ENCODE peak calls at places on chromosomes 4 and X, in five cellular contexts. I, F, Z, L and A are unnamed samples.

GRCh38 chrX:74835566-74835965 is 89.7 kb downstream of the NEXMIF start:
- DNase-seq in I (no peak), F (no peak), Z (no peak), L (peak), A (no peak)

GRCh38 chr4:26877946-26878345 is 17.3 kb downstream of the STIM2 start:
- DNase-seq in I (no peak), F (no peak), Z (no peak), L (no peak), A (no peak)

GRCh38 chr4:189600598-189601435 is 339.9 kb upstream of the FRG1 start:
- DNase-seq in I (no peak), F (peak), Z (no peak), L (no peak), A (no peak)

GRCh38 chrX:134548257-134548732 is 88.3 kb downstream of the HPRT1 start:
- DNase-seq in I (no peak), F (peak), Z (no peak), L (no peak), A (no peak)

GRCh38 chr4:147837435-147837834 is 105.5 kb downstream of the ARHGAP10 start:
- DNase-seq in I (no peak), F (no peak), Z (no peak), L (peak), A (no peak)

GRCh38 chr4:56301181-56302076 is 85.9 kb downstream of the AASDH start:
- DNase-seq in I (peak), F (peak), Z (peak), L (peak), A (peak)

GRCh38 chr4:123632646-123633045 is 236.1 kb downstream of the SPRY1 start:
- DNase-seq in I (no peak), F (no peak), Z (no peak), L (no peak), A (no peak)

GRCh38 chrX:141652315-141652714 is 46.2 kb downstream of the SPANXD start:
- DNase-seq in I (no peak), F (no peak), Z (no peak), L (no peak), A (no peak)

GRCh38 chr4:40672528-40673522 is 43.2 kb upstream of the RBM47 start:
- DNase-seq in I (peak), F (no peak), Z (peak), L (peak), A (peak)

GRCh38 chr4:65668201-65669007 is 1.9 kb downstream of the EPHA5 start:
- DNase-seq in I (no peak), F (peak), Z (no peak), L (no peak), A (no peak)

GRCh38 chrX:111254896-111255693 is 15.2 kb downstream of the CAPN6 start:
- DNase-seq in I (no peak), F (no peak), Z (no peak), L (no peak), A (no peak)

DNA sequence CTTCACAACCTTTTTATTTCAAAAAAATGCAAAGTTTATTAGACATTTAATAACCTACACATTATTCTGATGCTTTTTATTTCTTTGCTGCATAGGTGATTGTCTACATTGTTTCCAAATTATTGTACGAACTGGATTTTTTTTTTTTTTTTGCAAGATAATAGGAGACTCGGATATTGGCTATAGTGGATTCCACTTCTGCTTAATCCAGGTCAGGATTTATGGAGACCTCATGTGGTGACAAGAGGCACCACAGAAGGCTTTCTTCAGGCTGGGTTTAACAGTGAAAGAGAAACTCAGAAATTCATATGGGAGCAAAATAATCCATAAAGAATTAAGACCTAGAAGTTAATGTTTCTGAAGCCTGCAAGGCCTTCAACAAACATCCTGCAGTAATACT is 2.4 kb upstream of the SLIT2 start:
- DNase-seq in I (no peak), F (peak), Z (no peak), L (no peak), A (peak)
- H3K9ac ChIP-seq in I (no peak), F (no peak), Z (no peak), L (no peak), A (no peak)

GRCh38 chr4:169668069-169668721 is 47.8 kb downstream of the CLCN3 start:
- DNase-seq in I (no peak), F (no peak), Z (no peak), L (peak), A (no peak)
- TF ChIP-seq REST in I (no peak), F (no peak), Z (no peak), L (no peak), A (no peak)

GRCh38 chr4:83009529-83009928 is 1.1 kb downstream of the LIN54 start:
- DNase-seq in I (no peak), F (no peak), Z (no peak), L (no peak), A (no peak)
- H3K9ac ChIP-seq in I (peak), F (peak), Z (no peak), L (peak), A (peak)

DNA sequence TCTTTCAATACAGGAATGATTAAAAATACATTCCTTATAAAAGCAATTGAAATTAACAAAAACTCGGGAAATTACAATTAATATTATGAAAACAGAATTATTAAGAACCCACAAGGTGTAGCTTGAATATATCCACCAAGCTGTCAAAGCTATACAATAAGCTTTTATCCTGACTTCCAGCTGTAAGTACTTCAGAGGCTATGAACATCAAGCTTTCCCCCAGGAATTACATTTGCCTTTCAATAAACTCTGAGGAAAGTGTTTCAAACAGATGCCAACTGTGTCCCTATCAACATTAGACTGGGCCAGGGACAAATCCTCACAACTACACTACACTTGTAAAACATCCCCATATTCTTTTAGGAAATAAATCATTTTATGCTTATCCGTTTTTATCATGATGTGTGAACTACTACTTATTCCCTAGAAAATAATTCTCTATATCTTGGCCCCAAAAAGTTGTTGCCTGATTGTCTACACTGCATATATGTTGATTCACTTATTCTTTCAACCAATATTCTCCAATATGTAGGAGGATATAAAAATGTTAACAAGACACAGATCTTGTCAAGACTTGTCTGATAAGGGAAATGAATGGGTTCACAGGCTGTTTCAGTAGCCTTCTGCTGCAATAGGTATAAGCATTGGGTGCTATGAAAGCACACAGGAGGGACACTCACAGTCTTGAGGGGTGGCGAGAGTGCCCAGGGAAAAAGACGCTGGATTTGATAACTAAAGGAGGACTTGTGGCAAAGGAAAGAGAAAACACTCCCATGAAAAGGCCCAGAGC is 494.1 kb downstream of the CENPC start:
- DNase-seq in I (no peak), F (no peak), Z (no peak), L (no peak), A (no peak)
- TF ChIP-seq REST in I (no peak), F (no peak), Z (no peak), L (no peak), A (no peak)

DNA sequence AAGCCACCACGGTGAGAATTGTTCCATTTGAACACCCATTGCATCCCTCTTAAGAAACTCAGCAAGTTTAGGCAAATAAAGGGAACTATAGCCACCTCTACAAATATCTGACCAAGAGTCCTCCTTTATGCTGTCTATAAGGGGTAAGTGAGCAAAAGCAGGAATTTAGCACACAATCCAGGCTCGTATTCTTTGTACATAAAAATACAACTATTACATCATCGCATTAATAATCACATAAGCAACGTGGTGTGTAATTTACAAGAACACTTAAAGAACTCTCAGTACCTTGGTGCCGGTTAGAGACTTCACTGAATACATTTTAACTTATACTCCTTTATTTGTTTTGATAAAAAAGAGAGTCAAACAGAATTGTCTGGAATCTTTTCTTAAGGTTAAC is 38.8 kb downstream of the PALLD start:
- DNase-seq in I (no peak), F (no peak), Z (no peak), L (no peak), A (no peak)
- H3K9ac ChIP-seq in I (no peak), F (no peak), Z (no peak), L (no peak), A (peak)

GRCh38 chr4:1958276-1959103 is 50.3 kb downstream of the NELFA start:
- DNase-seq in I (no peak), F (no peak), Z (no peak), L (no peak), A (no peak)

GRCh38 chr4:1959104-1959384 is 49.7 kb downstream of the NELFA start:
- DNase-seq in I (no peak), F (no peak), Z (no peak), L (no peak), A (no peak)

GRCh38 chr4:1961038-1961437 is 47.7 kb downstream of the NELFA start:
- DNase-seq in I (no peak), F (no peak), Z (no peak), L (no peak), A (no peak)

GRCh38 chr4:1961563-1961962 is 47.2 kb downstream of the NELFA start:
- DNase-seq in I (no peak), F (no peak), Z (no peak), L (no peak), A (no peak)

GRCh38 chr4:1960170-1960825 is 48.5 kb downstream of the NELFA start:
- DNase-seq in I (no peak), F (no peak), Z (no peak), L (no peak), A (no peak)
- TF ChIP-seq REST in I (no peak), F (no peak), Z (no peak), L (no peak), A (no peak)